ENCODE peak calls at places on chromosomes 5 and 9, in seven cellular contexts. Y, U, E, C, N, O and A are unnamed samples.

GRCh38 chr5:31823477-31823876 is 184.5 kb downstream of the PDZD2 start:
- DNase-seq in E (no peak), U (no peak), N (no peak), C (no peak), Y (no peak), O (no peak), A (no peak)

GRCh38 chr9:100411472-100412270 is 15.3 kb upstream of the MSANTD3 start:
- DNase-seq in U (peak), C (peak), E (peak), O (peak), N (peak), Y (peak), A (peak)

GRCh38 chr5:126003309-126003708 is 419.9 kb upstream of the GRAMD2B start:
- DNase-seq in U (no peak), Y (no peak), N (peak), O (peak), C (no peak), E (no peak), A (no peak)

GRCh38 chr5:72531496-72532190 is 24.4 kb upstream of the ZNF366 start:
- DNase-seq in C (no peak), E (no peak), Y (no peak), U (no peak), N (no peak), O (no peak), A (no peak)

GRCh38 chr5:38285226-38285625 is 26.9 kb downstream of the EGFLAM start:
- DNase-seq in C (no peak), E (no peak), U (no peak), Y (no peak), O (no peak), N (no peak), A (no peak)

GRCh38 chr5:135329913-135330797 is 68.9 kb downstream of the MACROH2A1 start:
- DNase-seq in U (no peak), N (no peak), O (no peak), Y (no peak), E (no peak), C (no peak), A (no peak)

GRCh38 chr9:4927043-4927471 is 58.0 kb upstream of the JAK2 start:
- DNase-seq in O (no peak), Y (no peak), E (no peak), N (peak), U (no peak), C (no peak), A (peak)

GRCh38 chr5:39370555-39371366 is 6.5 kb upstream of the C9 start:
- DNase-seq in N (no peak), O (no peak), E (no peak), Y (peak), U (no peak), C (no peak), A (no peak)

GRCh38 chr9:35749515-35750255 is 598 bp downstream of the RGP1 start:
- DNase-seq in N (no peak), E (no peak), C (peak), O (no peak), Y (peak), U (no peak), A (peak)

GRCh38 chr9:133532937-133533668 is 1.4 kb upstream of the ADAMTSL2 start:
- DNase-seq in Y (peak), U (peak), O (no peak), C (peak), E (peak), N (peak), A (peak)

GRCh38 chr9:109767404-109767803 is 12.6 kb upstream of the PALM2AKAP2 start:
- DNase-seq in N (no peak), O (no peak), Y (no peak), U (no peak), E (no peak), C (no peak), A (no peak)

GRCh38 chr5:35096209-35096608 is 48.5 kb upstream of the AGXT2 start:
- DNase-seq in E (no peak), Y (no peak), N (peak), U (no peak), O (no peak), C (no peak), A (no peak)

GRCh38 chr9:27351438-27351837 is 54.5 kb upstream of the EQTN start:
- DNase-seq in O (no peak), U (peak), Y (no peak), E (no peak), N (no peak), C (no peak), A (no peak)

GRCh38 chr9:35432076-35432475 is 57.8 kb upstream of the RUSC2 start:
- DNase-seq in O (no peak), N (no peak), Y (no peak), C (no peak), U (no peak), E (no peak), A (no peak)

GRCh38 chr9:70111641-70112236 is 68.1 kb downstream of the MAMDC2 start:
- DNase-seq in U (no peak), Y (no peak), N (no peak), E (no peak), O (no peak), C (no peak), A (no peak)

GRCh38 chr9:136769710-136770191 is 5.4 kb upstream of the LCN15 start:
- DNase-seq in C (no peak), O (no peak), E (peak), Y (peak), U (no peak), N (no peak), A (peak)

GRCh38 chr9:81759680-81760215 is 70.4 kb upstream of the TLE1 start:
- DNase-seq in E (no peak), C (no peak), N (peak), U (no peak), O (peak), Y (no peak), A (no peak)

GRCh38 chr9:81755721-81756120 is 66.4 kb upstream of the TLE1 start:
- DNase-seq in N (no peak), C (no peak), E (no peak), O (no peak), U (no peak), Y (no peak), A (no peak)

GRCh38 chr9:81758123-81758797 is 68.9 kb upstream of the TLE1 start:
- DNase-seq in Y (no peak), C (no peak), N (no peak), O (no peak), U (no peak), E (no peak), A (no peak)

GRCh38 chr9:81753436-81753835 is 64.1 kb upstream of the TLE1 start:
- DNase-seq in C (no peak), N (no peak), E (no peak), U (no peak), Y (no peak), O (no peak), A (no peak)

GRCh38 chr9:81754245-81754644 is 64.9 kb upstream of the TLE1 start:
- DNase-seq in Y (no peak), C (no peak), O (no peak), N (no peak), U (no peak), E (no peak), A (no peak)
- TF ChIP-seq CTCF in Y (no peak), C (no peak), O (no peak), N (no peak), U (no peak), E (no peak), A (no peak)

DNA sequence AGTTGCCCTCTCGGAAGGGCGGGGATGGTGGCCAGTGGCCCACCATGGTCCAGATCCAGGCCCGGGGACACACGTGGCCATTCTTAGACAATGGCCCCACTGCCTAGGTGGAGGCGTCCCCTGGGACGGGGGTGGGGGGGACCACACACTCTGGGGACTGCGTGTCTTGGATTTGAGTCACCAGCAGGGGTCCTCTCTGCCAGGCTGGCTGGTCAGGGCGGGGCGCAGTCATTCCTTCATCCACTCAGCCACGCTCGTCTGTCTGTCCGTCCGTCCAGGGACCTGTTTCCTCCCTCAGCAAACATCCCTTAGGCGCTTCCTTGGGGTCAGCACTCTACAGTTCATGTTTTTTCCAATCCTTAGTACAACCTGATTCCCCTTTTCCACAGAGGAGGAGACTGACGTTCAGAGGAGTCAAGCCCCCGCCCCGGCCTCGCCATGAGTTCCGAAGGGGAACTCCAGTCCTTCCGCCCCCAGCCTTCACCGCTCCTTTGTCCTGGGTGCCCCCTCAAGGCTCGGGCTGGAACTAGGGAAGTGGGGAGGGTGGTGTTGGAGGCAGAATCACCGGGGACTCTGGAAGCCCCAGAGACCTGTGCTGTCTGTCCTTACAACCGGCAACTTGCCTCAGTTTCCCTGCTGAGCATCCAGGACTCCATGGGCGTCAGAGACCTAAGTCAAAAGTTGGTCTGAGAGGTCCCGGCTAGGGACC is 276.6 kb upstream of the MVB12B start:
- DNase-seq in Y (no peak), O (no peak), U (no peak), N (no peak), C (no peak), E (no peak), A (no peak)
- TF ChIP-seq CTCF in Y (peak), O (no peak), U (no peak), N (no peak), C (no peak), E (no peak), A (no peak)

GRCh38 chr5:160649304-160649703 is 202.7 kb downstream of the ATP10B start:
- DNase-seq in N (no peak), Y (peak), E (no peak), C (no peak), U (no peak), O (no peak), A (no peak)
- TF ChIP-seq CTCF in N (peak), Y (peak), E (no peak), C (no peak), U (no peak), O (no peak), A (peak)

GRCh38 chr9:130854086-130854485 is 19.0 kb downstream of the ABL1 start:
- DNase-seq in E (no peak), U (no peak), Y (no peak), O (no peak), N (no peak), C (no peak), A (no peak)

GRCh38 chr9:130856474-130856873 is 21.4 kb downstream of the ABL1 start:
- DNase-seq in O (no peak), U (no peak), Y (no peak), E (no peak), N (no peak), C (no peak), A (no peak)

GRCh38 chr9:130852801-130853200 is 17.7 kb downstream of the ABL1 start:
- DNase-seq in N (no peak), E (no peak), U (no peak), O (no peak), Y (no peak), C (no peak), A (no peak)

GRCh38 chr9:130857864-130858730 is 23.0 kb downstream of the ABL1 start:
- DNase-seq in O (peak), U (peak), N (peak), Y (no peak), C (no peak), E (no peak), A (no peak)

GRCh38 chr9:130854835-130855234 is 19.8 kb downstream of the ABL1 start:
- DNase-seq in U (no peak), O (no peak), E (no peak), C (no peak), Y (no peak), N (no peak), A (no peak)
- TF ChIP-seq CTCF in U (no peak), O (no peak), E (no peak), C (no peak), Y (peak), N (no peak), A (no peak)

GRCh38 chr9:124411514-124412227 is 3.6 kb downstream of the PSMB7 start:
- DNase-seq in Y (no peak), U (no peak), N (peak), E (no peak), O (no peak), C (no peak), A (no peak)

GRCh38 chr9:124412228-124412575 is 3.0 kb downstream of the PSMB7 start:
- DNase-seq in U (no peak), Y (no peak), E (no peak), N (no peak), C (no peak), O (no peak), A (no peak)

GRCh38 chr9:124409410-124409809 is 5.8 kb downstream of the PSMB7 start:
- DNase-seq in Y (no peak), U (no peak), O (no peak), N (no peak), C (no peak), E (no peak), A (no peak)

GRCh38 chr9:124414612-124415011 is 630 bp downstream of the PSMB7 start:
- DNase-seq in E (no peak), N (no peak), U (no peak), C (no peak), Y (no peak), O (no peak), A (no peak)

DNA sequence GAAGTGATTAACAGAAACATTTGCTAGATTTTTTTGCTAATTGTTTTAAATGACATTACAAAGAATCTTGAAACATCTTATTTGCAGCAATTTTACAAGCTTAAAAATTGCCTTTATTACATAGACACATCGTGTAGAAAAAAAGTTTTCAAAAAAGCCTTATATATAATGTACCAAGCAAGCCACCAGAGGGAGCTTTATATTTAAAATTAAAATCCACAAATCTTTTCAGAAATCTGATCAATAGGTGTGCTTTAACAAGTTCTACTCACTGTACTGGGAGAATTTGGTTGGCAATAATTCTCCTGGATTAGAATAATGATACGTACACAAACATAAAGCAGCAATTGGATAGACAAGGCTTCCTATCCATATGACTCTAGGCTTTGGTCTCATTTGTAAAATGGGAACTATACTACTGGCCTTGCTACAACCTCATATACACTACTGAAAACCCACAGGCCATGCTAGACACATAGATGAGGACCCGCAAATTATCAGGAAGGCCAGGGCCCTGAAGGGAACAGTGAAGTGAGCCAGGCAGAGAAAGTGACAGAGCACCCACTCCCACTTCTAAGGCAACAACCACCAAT is 4.8 kb downstream of the PSMB7 start:
- DNase-seq in U (no peak), C (no peak), E (no peak), O (no peak), N (no peak), Y (no peak), A (no peak)
- TF ChIP-seq CTCF in U (peak), C (peak), E (peak), O (peak), N (peak), Y (peak), A (no peak)

GRCh38 chr9:20478780-20479179 is 143.5 kb downstream of the MLLT3 start:
- DNase-seq in U (no peak), E (no peak), N (no peak), Y (no peak), O (no peak), C (no peak), A (no peak)
- TF ChIP-seq CTCF in U (no peak), E (no peak), N (no peak), Y (no peak), O (no peak), C (no peak), A (no peak)